ENCODE peak calls at places on chromosome 2, in six cellular contexts. X is A549, I is GM13976, B is cardiac fibroblast, V is GM12865, E is HFF-Myc. S is an unnamed sample.

GRCh38 chr2:126751477-126751876 is 95.5 kb downstream of the GYPC start:
- DNase-seq in X (no peak), I (no peak), B (no peak), V (no peak), E (no peak), S (no peak)

GRCh38 chr2:11024687-11025086 is 113.0 kb downstream of the KCNF1 start:
- DNase-seq in X (no peak), I (no peak), B (no peak), V (no peak), E (no peak), S (no peak)

GRCh38 chr2:233799087-233799665 is 21.0 kb downstream of the MROH2A start:
- DNase-seq in X (no peak), I (no peak), B (no peak), V (no peak), E (no peak), S (no peak)

GRCh38 chr2:110867078-110867477 is 134.7 kb downstream of the ACOXL start:
- DNase-seq in X (no peak), I (no peak), B (no peak), V (no peak), E (no peak), S (no peak)

GRCh38 chr2:157439792-157440186 is 4.1 kb downstream of the CYTIP start:
- DNase-seq in X (no peak), I (peak; percentile 15), B (no peak), V (peak; percentile 76), E (no peak), S (no peak)

GRCh38 chr2:24635181-24635580 is 144.1 kb downstream of the NCOA1 start:
- DNase-seq in X (no peak), I (no peak), B (peak; percentile 33), V (no peak), E (peak; percentile 4), S (no peak)

GRCh38 chr2:225487901-225488416 is 88.4 kb downstream of the NYAP2 start:
- DNase-seq in X (no peak), I (no peak), B (no peak), V (no peak), E (no peak), S (no peak)

GRCh38 chr2:59888015-59888414 is 665.4 kb downstream of the BCL11A start:
- DNase-seq in X (no peak), I (peak; percentile 44), B (no peak), V (peak; percentile 80), E (no peak), S (no peak)

GRCh38 chr2:12004713-12005112 is 258.3 kb downstream of the LPIN1 start:
- DNase-seq in X (no peak), I (no peak), B (no peak), V (no peak), E (no peak), S (no peak)

GRCh38 chr2:7748717-7749415 is 831.7 kb downstream of the RNF144A start:
- DNase-seq in X (no peak), I (no peak), B (peak; percentile 8), V (peak; percentile 78), E (no peak), S (no peak)

GRCh38 chr2:9720352-9721093 is 89.7 kb upstream of the YWHAQ start:
- DNase-seq in X (no peak), I (no peak), B (no peak), V (peak; percentile 44), E (no peak), S (no peak)

GRCh38 chr2:78861546-78861945 is 164.0 kb upstream of the REG3G start:
- DNase-seq in X (peak; percentile 29), I (peak; percentile 16), B (peak; percentile 1), V (peak; percentile 21), E (peak; percentile 1), S (no peak)
- TF ChIP-seq CTCF in X (peak; percentile 13), I (peak; percentile 2), B (peak; percentile 19), V (peak; percentile 36), E (no peak), S (peak; percentile 78)

GRCh38 chr2:227407601-227408089 is 19.9 kb upstream of the SCYGR1 start:
- DNase-seq in X (peak; percentile 95), I (no peak), B (no peak), V (no peak), E (no peak), S (no peak)

GRCh38 chr2:227410191-227410590 is 22.4 kb upstream of the SCYGR1 start:
- DNase-seq in X (no peak), I (no peak), B (no peak), V (no peak), E (no peak), S (no peak)

GRCh38 chr2:227402959-227403358 is 15.2 kb upstream of the SCYGR1 start:
- DNase-seq in X (peak; percentile 78), I (no peak), B (peak; percentile 29), V (no peak), E (no peak), S (no peak)

GRCh38 chr2:227404575-227404974 is 16.8 kb upstream of the SCYGR1 start:
- DNase-seq in X (peak; percentile 65), I (no peak), B (no peak), V (no peak), E (no peak), S (no peak)

DNA sequence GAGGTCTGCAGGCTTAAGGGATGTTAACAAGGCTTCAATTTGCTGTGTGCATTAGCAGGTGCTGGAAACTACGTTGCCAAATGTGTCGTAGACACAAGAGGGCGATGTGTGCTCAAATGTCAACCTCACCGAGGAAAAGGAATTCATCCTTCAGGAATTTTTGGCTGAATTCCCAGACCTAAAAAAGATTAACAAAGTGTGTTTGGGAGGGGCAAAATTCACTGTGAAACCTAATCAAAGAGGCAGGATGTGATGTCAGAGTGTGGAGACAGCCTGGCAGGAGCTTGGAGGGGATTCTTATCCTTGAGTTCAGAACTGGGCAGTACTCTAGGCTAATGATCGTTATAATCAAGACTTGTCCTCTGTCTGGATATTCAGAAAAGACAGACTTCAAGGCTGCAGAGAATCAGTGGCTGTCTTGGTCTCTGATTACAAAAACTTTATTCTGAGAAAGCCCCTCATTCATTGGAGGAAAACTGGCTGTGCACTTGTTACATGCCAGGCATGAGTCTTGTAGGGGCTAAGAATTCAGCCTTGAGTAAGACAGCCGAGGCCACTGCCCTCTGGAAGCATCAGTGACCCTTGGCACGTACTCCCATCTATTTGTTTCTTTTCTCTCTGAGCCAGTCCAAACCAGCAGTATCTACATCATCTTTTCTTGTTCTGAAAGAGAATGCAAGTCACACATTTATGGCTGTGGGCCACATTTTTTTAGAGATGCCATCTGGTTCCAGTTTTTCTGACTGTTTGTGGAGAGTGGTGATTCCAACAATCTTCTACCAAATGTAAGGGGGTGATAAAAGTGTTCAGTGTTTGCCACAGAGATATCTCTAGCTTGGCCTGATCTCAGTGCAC is 18.7 kb upstream of the SCYGR1 start:
- DNase-seq in X (peak; percentile 98), I (peak; percentile 59), B (peak; percentile 99), V (peak; percentile 56), E (peak; percentile 97), S (no peak)
- TF ChIP-seq CTCF in X (peak; percentile 91), I (peak; percentile 72), B (peak; percentile 68), V (peak; percentile 59), E (peak; percentile 77), S (peak; percentile 91)

DNA sequence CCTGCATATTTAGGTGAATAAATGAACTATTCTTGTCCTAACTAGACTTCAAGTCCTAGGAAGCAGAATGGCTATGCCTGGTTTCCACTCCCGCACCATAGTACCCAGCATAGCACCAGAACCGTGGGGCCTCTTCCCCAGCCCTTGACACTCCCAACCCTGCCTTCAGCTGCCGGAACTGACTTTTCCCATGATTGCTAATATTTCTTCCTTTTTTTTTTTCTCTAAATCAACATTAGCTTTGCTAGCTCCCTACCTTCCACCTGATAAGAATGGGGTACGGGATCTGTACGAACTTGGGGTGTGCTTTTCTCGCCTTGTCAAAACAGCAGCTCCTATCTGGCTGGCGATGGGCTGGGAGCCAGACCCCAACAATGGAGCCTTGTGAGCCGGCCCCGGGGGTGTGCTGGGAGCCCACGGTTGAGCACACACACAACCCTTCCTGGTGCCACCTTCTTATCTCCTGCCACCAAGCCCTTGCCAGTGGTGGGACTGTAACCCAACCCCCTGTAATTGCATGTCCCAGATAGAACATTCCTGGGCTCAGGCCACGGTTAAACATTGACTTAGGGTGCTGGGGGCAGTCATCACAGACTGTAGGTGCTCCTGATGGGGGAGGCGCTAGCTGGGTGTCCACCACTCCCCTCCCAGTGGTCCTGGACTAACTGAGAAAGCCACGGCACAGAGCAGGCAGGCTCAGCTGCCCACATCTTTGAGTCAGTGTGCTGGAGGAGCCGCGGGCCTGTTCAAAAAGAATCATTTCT is 213.0 kb upstream of the HAAO start:
- DNase-seq in X (no peak), I (no peak), B (no peak), V (no peak), E (no peak), S (peak; percentile 51)
- TF ChIP-seq CTCF in X (no peak), I (no peak), B (no peak), V (no peak), E (no peak), S (no peak)

GRCh38 chr2:15970701-15971100 is 30.4 kb downstream of the MYCN start:
- DNase-seq in X (no peak), I (no peak), B (no peak), V (no peak), E (no peak), S (no peak)

GRCh38 chr2:15971351-15971750 is 31.0 kb downstream of the MYCN start:
- DNase-seq in X (no peak), I (no peak), B (no peak), V (no peak), E (no peak), S (no peak)

GRCh38 chr2:15967415-15968279 is 27.3 kb downstream of the MYCN start:
- DNase-seq in X (no peak), I (no peak), B (no peak), V (no peak), E (no peak), S (no peak)

GRCh38 chr2:15969214-15969613 is 28.9 kb downstream of the MYCN start:
- DNase-seq in X (no peak), I (no peak), B (no peak), V (no peak), E (no peak), S (no peak)

GRCh38 chr2:15968280-15969178 is 28.2 kb downstream of the MYCN start:
- DNase-seq in X (no peak), I (no peak), B (no peak), V (no peak), E (no peak), S (no peak)
- TF ChIP-seq CTCF in X (no peak), I (no peak), B (no peak), V (no peak), E (no peak), S (no peak)

GRCh38 chr2:218583983-218584850 is 15.6 kb downstream of the CNOT9 start:
- DNase-seq in X (no peak), I (no peak), B (no peak), V (no peak), E (no peak), S (no peak)
- TF ChIP-seq CTCF in X (peak; percentile 12), I (no peak), B (no peak), V (no peak), E (peak; percentile 4), S (peak; percentile 61)

DNA sequence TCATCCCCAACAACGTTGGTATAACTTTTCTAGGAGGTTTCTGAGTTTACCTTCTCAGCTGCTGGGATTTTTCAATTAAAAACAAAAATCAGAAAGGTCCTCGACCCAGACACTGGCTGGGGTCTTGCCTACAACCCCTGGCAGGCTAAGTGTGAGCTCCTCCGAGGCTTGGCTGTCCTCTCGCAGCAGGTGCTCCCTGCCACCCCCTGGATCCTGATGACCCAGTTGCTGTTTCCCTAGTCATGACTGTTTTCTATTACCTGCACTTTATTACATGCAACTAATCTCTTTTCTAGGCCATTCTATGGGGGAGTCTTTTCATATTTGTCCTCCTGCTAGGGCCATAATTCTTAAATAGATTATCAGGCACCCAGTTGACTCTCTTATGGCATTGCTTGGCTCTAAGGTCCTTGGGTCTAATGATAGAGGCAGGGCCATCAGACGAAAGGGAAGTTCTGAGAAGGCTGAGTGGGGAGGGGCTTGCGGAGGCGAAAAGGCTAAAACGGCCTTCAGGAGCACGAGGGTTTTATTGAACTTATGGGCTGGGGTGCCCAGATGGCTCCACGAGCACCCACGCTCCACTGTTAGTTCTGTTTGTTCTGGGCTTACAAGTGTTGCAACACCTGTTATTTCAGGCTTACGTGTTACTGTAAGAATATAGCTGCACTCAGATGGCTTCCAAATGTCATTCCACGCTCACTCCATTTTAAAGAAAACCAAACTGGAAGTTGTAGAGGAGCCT is 166.0 kb downstream of the NCK2 start:
- DNase-seq in X (no peak), I (no peak), B (no peak), V (no peak), E (no peak), S (no peak)
- TF ChIP-seq CTCF in X (no peak), I (no peak), B (no peak), V (no peak), E (no peak), S (no peak)

S was measured in chondrocyte.